ENCODE peak calls at places on chromosomes 5 and 9, in nine cellular contexts. M, F, Q, E, K, J, G, V and P are unnamed samples.

GRCh38 chr9:19404278-19405075 is 4.3 kb upstream of the ACER2 start:
- DNase-seq in M (no peak), F (no peak), Q (no peak), E (no peak), K (no peak), J (no peak), G (no peak), V (no peak), P (no peak)

GRCh38 chr5:73393606-73394489 is 54.7 kb downstream of the FOXD1 start:
- DNase-seq in M (no peak), F (no peak), Q (no peak), E (no peak), K (no peak), J (no peak), G (no peak), V (no peak), P (no peak)

GRCh38 chr5:180084638-180085561 is 13.3 kb upstream of the RNF130 start:
- DNase-seq in M (no peak), F (no peak), Q (no peak), E (peak; percentile 36), K (no peak), J (no peak), G (peak; percentile 51), V (no peak), P (no peak)

GRCh38 chr5:149840226-149840825 is 104.3 kb downstream of the PDE6A start:
- DNase-seq in M (no peak), F (no peak), Q (no peak), E (no peak), K (no peak), J (no peak), G (no peak), V (no peak), P (no peak)

GRCh38 chr5:38613992-38614836 is 57.8 kb upstream of the LIFR start:
- DNase-seq in M (no peak), F (no peak), Q (no peak), E (no peak), K (no peak), J (no peak), G (peak; percentile 41), V (no peak), P (no peak)

GRCh38 chr5:120101771-120102170 is 362.3 kb upstream of the PRR16 start:
- DNase-seq in M (no peak), F (no peak), Q (no peak), E (no peak), K (no peak), J (no peak), G (no peak), V (no peak), P (no peak)

GRCh38 chr5:124634228-124634819 is 112.1 kb downstream of the ZNF608 start:
- DNase-seq in M (no peak), F (peak; percentile 60), Q (no peak), E (no peak), K (no peak), J (no peak), G (no peak), V (no peak), P (peak; percentile 67)

GRCh38 chr5:65548281-65548680 is 14.7 kb downstream of the CENPK start:
- DNase-seq in M (no peak), F (no peak), Q (no peak), E (no peak), K (no peak), J (no peak), G (no peak), V (no peak), P (no peak)

GRCh38 chr5:78328585-78329173 is 31.7 kb upstream of the SCAMP1 start:
- DNase-seq in M (no peak), F (peak; percentile 40), Q (no peak), E (no peak), K (no peak), J (no peak), G (no peak), V (no peak), P (peak; percentile 46)

GRCh38 chr5:78331523-78332080 is 28.8 kb upstream of the SCAMP1 start:
- DNase-seq in M (no peak), F (no peak), Q (no peak), E (peak; percentile 69), K (no peak), J (no peak), G (no peak), V (no peak), P (no peak)

GRCh38 chr5:78323241-78323640 is 28.7 kb upstream of the AP3B1 start:
- DNase-seq in M (no peak), F (no peak), Q (no peak), E (no peak), K (no peak), J (no peak), G (no peak), V (no peak), P (no peak)

GRCh38 chr5:78326930-78327329 is 32.4 kb upstream of the AP3B1 start:
- DNase-seq in M (no peak), F (no peak), Q (no peak), E (no peak), K (no peak), J (no peak), G (no peak), V (no peak), P (no peak)

DNA sequence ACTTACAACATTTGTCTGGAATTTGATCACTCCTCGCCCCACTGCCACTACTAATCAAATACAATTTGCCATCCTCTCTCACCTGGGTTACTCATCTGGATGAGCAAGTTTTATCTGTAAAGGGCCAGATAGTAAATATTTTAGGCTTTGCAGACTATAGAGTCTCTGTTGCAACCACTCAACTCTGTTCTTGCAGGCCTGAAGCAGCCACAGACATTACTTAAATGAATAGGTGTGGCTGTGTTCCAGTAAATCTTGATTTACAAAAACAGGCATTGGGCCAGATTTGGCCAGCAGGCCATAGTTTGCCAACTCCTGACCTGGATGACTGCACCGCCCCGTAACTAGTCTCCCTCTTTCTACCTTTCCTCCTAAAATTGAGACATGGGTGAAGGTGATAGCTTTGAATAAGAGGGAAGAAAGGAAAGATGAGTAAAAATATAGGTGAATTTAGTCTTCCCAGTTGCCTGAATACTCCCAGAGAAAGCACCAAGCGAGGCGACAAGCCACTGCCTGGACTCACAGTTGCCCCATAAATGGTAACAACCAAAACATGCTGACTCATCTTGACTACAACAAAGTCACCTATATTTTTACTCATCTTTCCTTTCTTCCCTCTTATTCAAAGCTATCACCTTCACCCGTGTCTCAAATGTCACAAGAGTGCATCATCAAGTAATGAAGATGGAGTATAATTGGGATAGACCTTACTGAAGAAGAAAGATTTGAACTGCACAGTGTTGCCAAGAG is 32.5 kb upstream of the SCAMP1 start:
- DNase-seq in M (no peak), F (no peak), Q (no peak), E (no peak), K (no peak), J (no peak), G (no peak), V (no peak), P (no peak)
- H3K27ac ChIP-seq in M (no peak overlapping the region), F (no peak overlapping the region), Q (no peak overlapping the region), E (no peak overlapping the region), K (no peak overlapping the region), J (no peak overlapping the region), G (no peak overlapping the region), V (no peak overlapping the region), P (no peak overlapping the region)

GRCh38 chr9:129828051-129828450 is 4.1 kb upstream of the TOR1A start:
- DNase-seq in M (no peak), F (no peak), Q (no peak), E (no peak), K (no peak), J (no peak), G (no peak), V (no peak), P (no peak)
- H3K27ac ChIP-seq in M (no peak overlapping the region), F (no peak overlapping the region), Q (no peak overlapping the region), E (no peak overlapping the region), K (no peak overlapping the region), J (no peak overlapping the region), G (no peak overlapping the region), V (no peak overlapping the region), P (no peak overlapping the region)

DNA sequence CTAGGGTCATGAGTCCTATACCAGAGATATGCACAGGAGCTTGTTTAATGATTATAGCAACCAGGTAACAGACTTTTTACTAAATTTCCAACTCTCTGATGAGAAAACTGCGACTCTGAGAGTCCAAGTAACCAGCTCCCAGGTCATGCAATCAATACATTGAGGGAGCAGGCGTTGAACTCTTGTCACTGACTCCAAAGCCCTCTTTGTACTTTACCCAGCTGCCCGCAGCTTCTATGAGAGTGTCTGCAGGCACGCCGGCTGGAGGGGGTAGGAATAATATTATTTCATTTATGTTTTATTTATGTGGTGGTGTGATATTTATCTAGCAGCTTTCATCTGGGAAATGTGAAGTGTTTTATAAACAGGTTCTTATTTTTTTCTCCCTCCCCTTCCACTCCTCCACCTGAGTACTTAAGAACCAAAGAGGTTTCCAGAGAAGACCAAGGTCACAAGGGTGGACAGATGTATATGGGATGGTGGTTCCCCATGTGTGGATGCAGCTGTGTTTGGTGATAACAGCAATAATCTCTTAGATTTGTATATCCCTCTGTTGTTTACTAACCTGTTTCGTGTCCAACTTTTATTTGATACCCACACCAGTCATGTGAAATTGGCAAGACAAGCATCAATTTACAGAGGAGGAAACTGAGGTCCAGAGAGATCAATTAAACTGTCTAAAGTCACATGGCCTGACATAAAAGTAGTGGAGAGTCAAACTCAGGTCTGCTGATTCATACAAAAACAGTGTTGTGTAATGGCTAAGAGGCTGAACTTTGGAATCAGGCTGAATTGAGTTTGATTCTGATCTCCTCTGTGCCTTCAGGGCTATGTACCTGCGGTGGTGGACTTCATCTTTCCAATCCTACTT is 140.2 kb upstream of the TRIM32 start:
- DNase-seq in M (no peak), F (peak; percentile 48), Q (no peak), E (no peak), K (no peak), J (no peak), G (no peak), V (no peak), P (peak; percentile 29)
- H3K27ac ChIP-seq in M (no peak overlapping the region), F (no peak overlapping the region), Q (no peak overlapping the region), E (no peak overlapping the region), K (no peak overlapping the region), J (no peak overlapping the region), G (no peak overlapping the region), V (no peak overlapping the region), P (no peak overlapping the region)

GRCh38 chr5:138606378-138606777 is 31.2 kb upstream of the HSPA9 start:
- DNase-seq in M (no peak), F (no peak), Q (no peak), E (peak; percentile 46), K (no peak), J (no peak), G (no peak), V (no peak), P (no peak)

GRCh38 chr5:138615461-138615860 is 40.3 kb upstream of the HSPA9 start:
- DNase-seq in M (no peak), F (no peak), Q (no peak), E (no peak), K (no peak), J (no peak), G (no peak), V (no peak), P (no peak)

GRCh38 chr5:138616508-138616907 is 41.3 kb upstream of the HSPA9 start:
- DNase-seq in M (no peak), F (no peak), Q (no peak), E (no peak), K (peak; percentile 19), J (no peak), G (no peak), V (no peak), P (no peak)

GRCh38 chr5:138610468-138611294 is 35.5 kb upstream of the HSPA9 start:
- DNase-seq in M (peak; percentile 19), F (no peak), Q (no peak), E (peak; percentile 50), K (no peak), J (no peak), G (peak; percentile 73), V (no peak), P (peak; percentile 31)

DNA sequence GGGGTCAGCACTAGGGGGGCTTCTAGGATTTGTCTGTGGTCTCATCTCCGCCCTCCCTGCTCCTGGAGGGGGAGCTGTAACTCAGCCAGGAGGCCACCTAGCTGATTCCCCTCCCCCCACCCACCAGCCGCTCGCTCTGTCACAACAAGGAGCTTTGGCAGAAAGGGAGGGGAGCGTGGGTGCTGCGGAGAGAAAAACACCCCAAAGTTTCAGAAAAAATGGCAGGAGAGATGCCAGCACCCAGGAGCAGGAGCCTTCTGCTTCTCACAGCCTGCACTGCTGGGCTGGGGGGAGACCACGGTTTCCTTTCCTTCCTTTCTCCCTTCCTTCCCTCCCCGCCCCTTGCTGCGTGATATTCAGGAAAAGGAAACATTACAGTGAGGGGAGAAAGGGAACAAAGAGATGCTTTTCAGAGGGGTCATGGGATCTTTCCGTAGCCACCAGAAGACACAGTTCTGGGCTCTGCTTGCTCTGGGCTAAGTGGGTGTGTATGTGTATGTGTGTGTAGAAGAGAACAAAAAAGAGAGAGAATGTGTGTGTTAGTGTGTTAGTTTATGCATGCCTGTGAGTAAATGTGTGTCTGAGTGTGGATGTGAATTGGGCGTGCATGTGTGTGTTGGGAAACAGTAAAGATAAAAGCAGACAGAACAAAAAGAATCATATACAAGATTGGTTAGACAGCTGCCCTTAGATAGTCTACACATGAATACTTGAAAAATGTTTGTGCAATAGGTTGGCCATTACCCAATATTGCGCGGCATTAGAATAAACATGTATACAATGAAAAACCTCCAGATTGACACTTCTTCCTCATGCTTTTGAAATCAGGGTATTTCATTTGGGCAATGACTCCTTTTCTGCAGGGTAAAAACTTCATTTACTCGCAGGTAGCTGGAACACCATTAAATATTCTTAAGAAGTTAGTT is 36.4 kb upstream of the HSPA9 start:
- DNase-seq in M (peak; percentile 29), F (no peak), Q (no peak), E (peak; percentile 69), K (no peak), J (no peak), G (peak; percentile 62), V (no peak), P (peak; percentile 4)
- H3K27ac ChIP-seq in M (peak overlapping the region; percentile 33), F (peak overlapping the region; percentile 0), Q (no peak overlapping the region), E (no peak overlapping the region), K (no peak overlapping the region), J (no peak overlapping the region), G (no peak overlapping the region), V (no peak overlapping the region), P (no peak overlapping the region)